ENCODE peak calls at places on chromosomes 4 and X, in five cellular contexts. W is H1, L is neuronal stem cell, R is trophoblast cell, G is H9. U is an unnamed sample.

GRCh38 chr4:5503295-5503694 is 205.1 kb downstream of the EVC2 start:
- DNase-seq in R (no peak), W (no peak), G (no peak), L (no peak), U (no peak)

GRCh38 chrX:30577362-30577961 is at the start of gene TASL:
- DNase-seq in R (no peak), G (no peak), L (no peak), W (no peak), U (no peak)

GRCh38 chrX:150236304-150236703 is 126.8 kb upstream of the MAMLD1 start:
- DNase-seq in G (no peak), W (peak), L (no peak), R (no peak), U (no peak)

GRCh38 chr4:2335729-2336101 is 73.8 kb upstream of the MXD4 start:
- DNase-seq in L (no peak), G (no peak), R (no peak), W (no peak), U (no peak)

GRCh38 chrX:15334561-15334960 is 762 bp downstream of the PIGA start:
- DNase-seq in W (no peak), L (no peak), G (no peak), R (peak), U (peak)

GRCh38 chr4:113467581-113467980 is 294.0 kb downstream of the CAMK2D start:
- DNase-seq in W (no peak), L (no peak), G (no peak), R (peak), U (peak)

GRCh38 chr4:40562681-40563080 is 67.0 kb downstream of the RBM47 start:
- DNase-seq in G (no peak), W (no peak), L (no peak), R (no peak), U (no peak)

GRCh38 chr4:2914220-2915126 is 48.7 kb downstream of the NOP14 start:
- DNase-seq in G (no peak), L (no peak), R (peak), W (no peak), U (no peak)

GRCh38 chrX:134883134-134883700 is 107.6 kb upstream of the SMIM10 start:
- DNase-seq in W (no peak), L (no peak), G (no peak), R (no peak), U (peak)

DNA sequence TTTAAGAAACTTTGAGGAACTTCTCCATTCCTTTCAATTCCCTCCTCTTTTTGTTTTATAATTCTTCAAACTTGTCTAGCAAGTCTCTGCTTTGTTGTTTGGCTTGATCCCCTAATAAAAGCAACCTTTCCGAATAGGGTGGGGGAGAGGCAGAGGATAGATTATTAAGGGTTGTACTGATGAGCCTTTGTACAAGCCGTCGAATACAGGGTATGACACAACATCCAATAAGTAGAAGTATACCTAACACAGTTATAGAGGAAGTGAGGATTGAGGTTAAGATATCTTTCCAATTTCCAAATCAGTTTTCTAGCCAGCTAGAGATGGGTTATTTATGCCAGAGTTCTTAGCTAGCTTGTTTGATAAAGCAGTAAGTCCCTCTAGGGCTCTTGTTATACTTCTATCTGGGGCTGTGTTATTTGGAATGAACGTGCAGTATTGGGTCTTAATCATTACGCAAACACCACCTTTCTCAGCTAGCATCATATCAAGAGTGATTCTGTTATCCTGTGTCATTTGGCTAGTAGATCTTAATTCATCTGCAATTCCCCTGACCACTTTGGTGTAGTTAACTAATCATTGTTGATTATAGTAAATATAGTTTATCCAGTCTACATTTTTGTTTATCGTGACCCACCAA is 18.5 kb downstream of the METAP1 start:
- DNase-seq in W (no peak), R (no peak), L (no peak), G (no peak), U (no peak)
- H2BK120ac ChIP-seq in W (no peak), R (no peak), L (no peak), G (no peak), U (no peak)

GRCh38 chr4:150248181-150248580 is 169.9 kb downstream of the DCLK2 start:
- DNase-seq in R (no peak), W (no peak), G (no peak), L (no peak), U (peak)

GRCh38 chr4:150242820-150243458 is 164.7 kb downstream of the DCLK2 start:
- DNase-seq in G (peak), R (peak), L (peak), W (no peak), U (peak)

GRCh38 chr4:150240011-150240410 is 161.8 kb downstream of the DCLK2 start:
- DNase-seq in W (no peak), L (no peak), R (no peak), G (no peak), U (no peak)

GRCh38 chr4:150244600-150244999 is 166.4 kb downstream of the DCLK2 start:
- DNase-seq in W (no peak), L (no peak), R (no peak), G (no peak), U (peak)

DNA sequence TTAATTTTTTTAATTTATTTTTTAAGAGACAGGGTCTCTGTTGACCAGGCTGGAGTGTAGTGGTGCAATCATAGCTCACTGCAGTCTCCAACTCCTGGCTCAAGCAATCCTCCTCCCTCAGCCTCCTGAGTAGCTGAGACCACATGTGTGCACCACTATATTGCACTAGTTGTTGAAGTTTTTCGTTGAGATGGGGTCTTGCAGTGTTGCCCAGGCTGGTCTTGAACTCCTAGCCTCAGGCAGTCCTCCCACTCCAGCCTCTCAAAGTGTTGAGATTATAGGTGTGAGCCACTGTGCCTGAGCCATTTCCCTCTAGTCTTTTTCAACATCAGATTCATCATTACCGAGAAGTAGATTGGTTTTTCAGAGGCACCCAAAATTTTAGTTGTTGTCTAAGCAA is 165.7 kb downstream of the DCLK2 start:
- DNase-seq in W (no peak), R (no peak), L (no peak), G (no peak), U (no peak)
- H4K8ac ChIP-seq in W (no peak), R (no peak), L (no peak), G (no peak), U (no peak)

DNA sequence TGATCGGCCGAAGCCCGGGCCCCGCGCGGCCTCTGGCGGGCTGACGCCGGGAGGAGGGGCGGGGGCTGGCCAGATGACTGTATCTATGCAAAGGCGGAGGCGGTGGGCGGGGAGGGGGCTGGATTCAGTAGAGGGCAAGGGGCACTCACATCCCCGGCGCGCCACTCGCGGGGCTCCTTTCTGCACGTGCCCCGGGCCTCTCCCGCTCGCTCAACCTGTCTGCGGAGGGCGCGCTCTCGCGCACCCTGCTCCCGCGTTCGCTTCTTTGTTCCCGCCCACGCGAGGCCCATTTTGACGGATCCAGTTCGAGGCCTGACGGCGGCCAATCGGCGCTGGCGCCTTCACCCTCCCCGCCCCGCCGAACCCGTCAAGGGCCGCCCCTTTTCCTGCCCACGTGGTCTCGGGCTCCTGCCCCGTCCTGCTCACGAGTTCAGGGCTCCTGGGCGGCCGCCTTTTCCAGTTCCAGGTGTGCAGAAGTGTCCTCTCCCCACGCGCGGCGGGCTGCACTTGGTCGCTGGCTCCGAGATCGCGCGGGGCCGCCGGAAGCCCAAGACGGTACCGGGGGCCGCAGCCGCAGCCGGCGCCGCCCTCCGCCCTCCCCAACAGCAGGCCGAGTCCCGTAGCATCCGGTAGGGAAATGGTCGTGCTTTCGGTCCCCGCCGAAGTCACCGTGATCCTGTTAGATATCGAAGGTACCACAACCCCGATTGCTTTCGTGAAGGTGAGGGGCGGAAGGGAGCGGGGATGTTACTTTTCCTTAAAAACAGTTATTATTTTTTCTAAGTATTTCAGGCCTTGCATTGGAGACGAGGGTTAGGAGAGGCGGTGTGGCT is at the start of the genes ENOPH1 and HNRNPDL:
- DNase-seq in W (peak), G (peak), L (peak), R (peak), U (peak)
- H3K14ac ChIP-seq in W (no peak), G (peak), L (peak), R (peak), U (peak)

DNA sequence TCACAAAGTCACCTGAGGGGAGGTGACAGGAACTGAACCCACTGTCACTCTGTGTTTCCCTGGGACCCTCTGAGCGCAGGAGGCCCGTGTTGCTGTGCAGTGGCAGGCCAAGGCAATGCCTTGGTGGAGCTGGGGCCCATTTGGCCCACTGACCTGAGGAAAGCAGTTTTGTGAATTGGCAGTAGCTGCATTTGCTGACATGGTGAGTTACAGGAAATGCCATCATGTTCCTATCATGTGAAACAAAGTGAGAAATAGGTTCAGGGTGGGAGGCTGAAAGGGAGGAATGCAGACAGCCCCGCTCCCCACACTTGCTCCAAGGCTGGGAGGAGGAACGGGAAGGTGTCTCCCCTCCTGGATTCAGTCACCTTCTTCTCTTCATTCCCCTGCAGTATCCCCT is 146.1 kb downstream of the PTTG2 start:
- DNase-seq in R (no peak), L (no peak), G (no peak), W (no peak), U (no peak)
- H2BK120ac ChIP-seq in R (no peak), L (no peak), G (no peak), W (no peak), U (peak)

GRCh38 chrX:130172127-130172834 is 519 bp downstream of the RAB33A start:
- DNase-seq in W (peak), L (no peak), R (no peak), G (no peak), U (no peak)
- H4K8ac ChIP-seq in W (no peak), L (peak), R (peak), G (no peak), U (peak)